ENCODE peak calls at places on chromosomes 4 and X, in nine cellular contexts. D is GM12878, Q is suprapubic skin, A is breast epithelium, C is transverse colon, F is spleen, B is HCT116, N is prostate gland, Z is sigmoid colon. V is an unnamed sample.
A peak's percentile ranks its signal among the peaks of the same experiment; 100 is the strongest.

GRCh38 chrX:119008122-119008744 is 33.8 kb downstream of the LONRF3 start:
- DNase-seq in D (no peak), Q (no peak), A (no peak), C (peak; percentile 21), F (no peak), B (no peak), N (peak; percentile 4), Z (no peak), V (peak; percentile 28)

GRCh38 chr4:74267998-74268606 is 40.2 kb upstream of the EPGN start:
- DNase-seq in D (no peak), Q (no peak), A (no peak), C (no peak), F (no peak), B (peak; percentile 87), N (no peak), Z (no peak), V (no peak)

GRCh38 chr4:112942077-112942476 is 107.4 kb upstream of the ANK2 start:
- DNase-seq in D (no peak), Q (no peak), A (no peak), C (no peak), F (no peak), B (no peak), N (no peak), Z (no peak), V (no peak)

GRCh38 chrX:144327515-144327914 is 443.6 kb downstream of the UBE2NL start:
- DNase-seq in D (no peak), Q (no peak), A (no peak), C (no peak), F (no peak), B (no peak), N (no peak), Z (no peak), V (no peak)

GRCh38 chr4:89482926-89483595 is 175.5 kb upstream of the GPRIN3 start:
- DNase-seq in D (no peak), Q (no peak), A (no peak), C (no peak), F (no peak), B (no peak), N (no peak), Z (no peak), V (no peak)

GRCh38 chrX:45850775-45851433 is 650.2 kb upstream of the DIPK2B start:
- DNase-seq in D (no peak), Q (no peak), A (no peak), C (peak; percentile 25), F (peak; percentile 78), B (no peak), N (peak; percentile 19), Z (peak; percentile 66), V (peak; percentile 29)

GRCh38 chrX:121062289-121062688 is 14.9 kb downstream of the GLUD2 start:
- DNase-seq in D (no peak), Q (no peak), A (no peak), C (no peak), F (no peak), B (no peak), N (no peak), Z (no peak), V (no peak)

GRCh38 chr4:183335369-183335940 is 13.2 kb upstream of the CLDN24 start:
- DNase-seq in D (no peak), Q (peak; percentile 67), A (no peak), C (no peak), F (no peak), B (peak; percentile 68), N (no peak), Z (no peak), V (peak; percentile 23)

GRCh38 chr4:38092701-38093100 is 132.5 kb downstream of the PTTG2 start:
- DNase-seq in D (no peak), Q (no peak), A (no peak), C (no peak), F (no peak), B (no peak), N (no peak), Z (no peak), V (no peak)

GRCh38 chr4:130995988-130996387 is 1900.0 kb downstream of the C4orf33 start:
- DNase-seq in D (no peak), Q (no peak), A (no peak), C (no peak), F (no peak), B (no peak), N (no peak), Z (no peak), V (no peak)

GRCh38 chr4:113809313-113809712 is 47.8 kb upstream of the CAMK2D start:
- DNase-seq in D (no peak), Q (no peak), A (no peak), C (peak; percentile 12), F (no peak), B (no peak), N (no peak), Z (peak; percentile 76), V (no peak)

GRCh38 chrX:7262551-7262950 is 114.6 kb upstream of the PUDP start:
- DNase-seq in D (no peak), Q (no peak), A (no peak), C (no peak), F (no peak), B (no peak), N (no peak), Z (no peak), V (no peak)

GRCh38 chr4:170089274-170089742 is 448 bp downstream of the AADAT start:
- DNase-seq in D (no peak), Q (no peak), A (no peak), C (peak; percentile 10), F (no peak), B (no peak), N (no peak), Z (no peak), V (no peak)

GRCh38 chrX:625137-625691 is 5.4 kb upstream of the SHOX start:
- DNase-seq in D (no peak), Q (no peak), A (no peak), C (no peak), F (no peak), B (no peak), N (no peak), Z (no peak), V (no peak)

GRCh38 chrX:80246273-80246672 is 174.0 kb upstream of the TENT5D start:
- DNase-seq in D (no peak), Q (no peak), A (no peak), C (no peak), F (no peak), B (no peak), N (no peak), Z (no peak), V (no peak)

GRCh38 chr4:77931452-77932135 is 69.0 kb downstream of the MRPL1 start:
- DNase-seq in D (no peak), Q (no peak), A (no peak), C (no peak), F (no peak), B (no peak), N (no peak), Z (no peak), V (no peak)

GRCh38 chr4:121139533-121140222 is 24.4 kb downstream of the TNIP3 start:
- DNase-seq in D (peak; percentile 25), Q (no peak), A (no peak), C (no peak), F (no peak), B (no peak), N (no peak), Z (no peak), V (no peak)
- H3K27ac ChIP-seq in D (no peak overlapping the region), Q (no peak overlapping the region), A (no peak overlapping the region), C (no peak overlapping the region), F (no peak overlapping the region), B (no peak overlapping the region), N (no peak overlapping the region), Z (no peak overlapping the region), V (no peak overlapping the region)

DNA sequence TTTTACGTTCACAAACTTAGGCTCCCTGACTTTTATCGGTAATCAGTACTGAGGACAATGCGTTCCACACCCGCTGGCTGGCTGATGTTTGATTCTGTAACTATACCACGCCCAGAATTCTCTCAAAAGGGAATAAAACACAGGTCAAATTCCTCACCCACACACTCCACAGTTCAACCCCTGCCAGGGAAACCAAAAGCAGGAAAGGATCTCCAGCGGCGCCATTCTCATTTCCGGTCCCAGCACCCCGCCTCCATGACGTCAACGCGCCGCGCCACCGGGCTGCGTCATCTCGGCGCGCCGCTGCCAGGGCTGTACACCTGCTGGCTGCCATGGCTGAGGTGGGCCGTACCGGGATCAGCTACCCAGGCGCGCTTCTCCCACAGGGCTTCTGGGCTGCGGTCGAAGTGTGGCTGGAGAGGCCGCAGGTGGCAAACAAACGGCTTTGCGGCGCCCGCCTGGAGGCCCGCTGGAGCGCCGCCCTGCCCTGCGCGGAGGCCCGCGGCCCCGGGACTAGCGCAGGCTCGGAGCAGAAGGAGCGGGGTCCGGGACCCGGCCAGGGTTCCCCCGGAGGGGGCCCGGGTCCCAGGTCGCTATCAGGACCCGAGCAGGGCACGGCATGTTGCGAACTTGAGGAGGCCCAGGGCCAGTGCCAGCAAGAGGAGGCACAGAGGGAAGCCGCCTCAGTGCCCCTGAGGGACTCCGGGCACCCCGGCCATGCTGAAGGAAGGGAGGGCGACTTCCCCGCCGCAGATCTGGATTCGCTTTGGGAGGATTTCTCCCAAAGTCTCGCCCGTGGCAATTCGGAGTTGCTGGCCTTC is at the start of the genes ACOX3 and TRMT44:
- DNase-seq in D (peak; percentile 74), Q (peak; percentile 95), A (peak; percentile 93), C (peak; percentile 95), F (peak; percentile 97), B (peak; percentile 78), N (peak; percentile 91), Z (peak; percentile 95), V (peak; percentile 96)
- TF ChIP-seq POLR2A in D (peak; percentile 89), Q (no peak), A (peak; percentile 66), C (peak; percentile 73), F (peak; percentile 88), B (peak; percentile 63), N (peak; percentile 69), Z (peak; percentile 72), V (peak; percentile 13)

GRCh38 chr4:41192136-41192535 is 22.2 kb downstream of the APBB2 start:
- DNase-seq in D (no peak), Q (no peak), A (no peak), C (no peak), F (no peak), B (no peak), N (no peak), Z (no peak), V (no peak)
- TF ChIP-seq POLR2AphosphoS5 in D (no peak), Q (no peak), A (no peak), C (no peak), F (no peak), B (no peak), N (no peak), Z (no peak), V (no peak)

DNA sequence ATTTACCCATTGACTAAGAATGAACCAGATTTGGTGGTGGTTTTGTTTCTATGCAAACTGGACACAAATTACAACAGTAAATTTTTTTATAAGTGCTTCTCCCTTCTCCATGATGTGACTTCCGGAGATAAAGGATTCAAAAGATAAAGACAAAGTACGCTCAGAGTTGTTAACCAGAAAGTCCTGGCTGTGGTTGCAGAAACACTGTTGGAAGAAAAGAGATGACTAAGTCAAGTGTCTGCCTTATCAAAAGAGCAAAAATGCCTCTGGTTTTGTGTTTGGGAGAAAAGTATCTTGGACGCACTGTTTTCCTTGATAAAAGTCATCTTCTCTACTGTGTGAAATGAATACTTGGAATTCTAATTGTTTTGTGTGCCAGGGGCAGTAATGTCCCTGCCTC is 213.4 kb downstream of the GC start:
- DNase-seq in D (no peak), Q (no peak), A (no peak), C (no peak), F (no peak), B (no peak), N (no peak), Z (no peak), V (no peak)
- H3K27ac ChIP-seq in D (no peak overlapping the region), Q (no peak overlapping the region), A (no peak overlapping the region), C (no peak overlapping the region), F (no peak overlapping the region), B (no peak overlapping the region), N (no peak overlapping the region), Z (no peak overlapping the region), V (no peak overlapping the region)

GRCh38 chrX:31301941-31302340 is 230.1 kb upstream of the FTHL17 start:
- DNase-seq in D (no peak), Q (no peak), A (no peak), C (no peak), F (no peak), B (no peak), N (no peak), Z (no peak), V (no peak)
- TF ChIP-seq POLR2A in D (no peak), Q (no peak), A (no peak), C (no peak), F (no peak), B (no peak), N (no peak), Z (no peak), V (no peak)